ENCODE peak calls at places on chromosomes 13 and 19, in four cellular contexts. F is pancreas, O is right cardiac atrium, Y is left ventricle myocardium inferior. U is an unnamed sample.

GRCh38 chr13:29935309-29935981 is 85.0 kb upstream of the UBL3 start:
- DNase-seq in Y (no peak), O (no peak), F (no peak), U (peak)

GRCh38 chr13:43876366-43876765 is 3.2 kb downstream of the CCDC122 start:
- DNase-seq in F (no peak), Y (no peak), O (no peak), U (no peak)

GRCh38 chr13:99124695-99125334 is 75.8 kb upstream of the UBAC2 start:
- DNase-seq in O (no peak), F (no peak), Y (no peak), U (peak)

GRCh38 chr13:59345316-59345715 is 818.4 kb downstream of the DIAPH3 start:
- DNase-seq in Y (peak), F (peak), O (peak), U (no peak)

GRCh38 chr19:48501961-48502719 is 9.5 kb downstream of the LMTK3 start:
- DNase-seq in Y (no peak), F (peak), O (peak), U (peak)

GRCh38 chr13:32228330-32229041 is 86.7 kb downstream of the ZAR1L start:
- DNase-seq in F (no peak), O (no peak), Y (no peak), U (no peak)

GRCh38 chr19:33301011-33301899 is 1.1 kb downstream of the CEBPA start:
- DNase-seq in Y (no peak), F (peak), O (no peak), U (no peak)

GRCh38 chr13:48532146-48532472 is 771 bp downstream of the RCBTB2 start:
- DNase-seq in O (no peak), Y (no peak), F (no peak), U (no peak)

GRCh38 chr19:35279985-35280821 is 2.1 kb upstream of the HAMP start:
- DNase-seq in Y (no peak), F (no peak), O (peak), U (peak)

GRCh38 chr13:41244555-41244954 is 18.8 kb downstream of the MTRF1 start:
- DNase-seq in Y (no peak), F (no peak), O (no peak), U (no peak)

GRCh38 chr13:87820221-87820620 is 149.1 kb downstream of the SLITRK5 start:
- DNase-seq in O (no peak), F (no peak), Y (no peak), U (no peak)

GRCh38 chr13:65834897-65835296 is 1395.2 kb downstream of the PCDH9 start:
- DNase-seq in O (no peak), F (no peak), Y (no peak), U (no peak)

GRCh38 chr19:3509566-3509989 is 3.5 kb downstream of the FZR1 start:
- DNase-seq in Y (no peak), O (no peak), F (no peak), U (no peak)

GRCh38 chr19:58519087-58519354 is 589 bp downstream of the ZBTB45 start:
- DNase-seq in Y (peak), O (peak), F (peak), U (peak)

GRCh38 chr13:113816248-113816924 is 47.5 kb downstream of the GAS6 start:
- DNase-seq in F (no peak), O (peak), Y (no peak), U (no peak)

GRCh38 chr19:53549354-53549753 is 11.4 kb downstream of the ZNF331 start:
- DNase-seq in Y (no peak), F (no peak), O (no peak), U (no peak)

GRCh38 chr13:113552786-113553540 is 31.6 kb upstream of the TFDP1 start:
- DNase-seq in Y (no peak), O (no peak), F (no peak), U (no peak)

GRCh38 chr19:4537953-4538600 is 1.8 kb downstream of the LRG1 start:
- DNase-seq in F (no peak), O (no peak), Y (no peak), U (no peak)

GRCh38 chr13:110433014-110433413 is 125.9 kb downstream of the COL4A2 start:
- DNase-seq in Y (peak), F (no peak), O (peak), U (no peak)

GRCh38 chr19:4260605-4261191 is 13.8 kb downstream of the YJU2 start:
- DNase-seq in O (no peak), Y (no peak), F (no peak), U (no peak)

GRCh38 chr13:27792393-27793218 is at the start of gene GSX1:
- DNase-seq in Y (peak), F (peak), O (peak), U (peak)

GRCh38 chr13:110409581-110409992 is 102.5 kb downstream of the COL4A2 start:
- DNase-seq in F (no peak), O (peak), Y (no peak), U (no peak)

GRCh38 chr19:12117203-12117970 is 22.8 kb downstream of the ZNF20 start:
- DNase-seq in Y (no peak), F (no peak), O (peak), U (no peak)

GRCh38 chr13:79631260-79631659 is 150.3 kb downstream of the NDFIP2 start:
- DNase-seq in Y (no peak), O (no peak), F (no peak), U (no peak)

GRCh38 chr13:99199541-99200432 is 867 bp upstream of the UBAC2 start:
- DNase-seq in O (no peak), F (no peak), Y (no peak), U (no peak)

GRCh38 chr19:33638167-33639033 is 16.6 kb downstream of the CHST8 start:
- DNase-seq in F (no peak), Y (no peak), O (no peak), U (no peak)

GRCh38 chr13:88651531-88651930 is 980.4 kb downstream of the SLITRK5 start:
- DNase-seq in F (no peak), O (no peak), Y (no peak), U (peak)

GRCh38 chr13:113928701-113929627 is 44.9 kb downstream of the C13orf46 start:
- DNase-seq in O (peak), F (peak), Y (peak), U (no peak)

GRCh38 chr19:19654441-19654840 is 9.0 kb downstream of the ATP13A1 start:
- DNase-seq in Y (no peak), O (no peak), F (no peak), U (no peak)
- H3K4me3 ChIP-seq in Y (no peak), O (no peak), F (no peak), U (no peak)

GRCh38 chr19:44756089-44756562 is 7.6 kb downstream of the BCL3 start:
- DNase-seq in Y (no peak), O (no peak), F (peak), U (no peak)

GRCh38 chr19:44754743-44755066 is 6.2 kb downstream of the BCL3 start:
- DNase-seq in O (no peak), Y (no peak), F (no peak), U (no peak)

GRCh38 chr19:44753932-44754742 is 5.6 kb downstream of the BCL3 start:
- DNase-seq in O (peak), F (peak), Y (peak), U (peak)

GRCh38 chr19:44753619-44753931 is 5.1 kb downstream of the BCL3 start:
- DNase-seq in O (no peak), Y (no peak), F (no peak), U (no peak)

GRCh38 chr19:44755219-44755618 is 6.7 kb downstream of the BCL3 start:
- DNase-seq in O (peak), F (peak), Y (no peak), U (no peak)
- H3K4me3 ChIP-seq in O (no peak), F (no peak), Y (peak), U (peak)

DNA sequence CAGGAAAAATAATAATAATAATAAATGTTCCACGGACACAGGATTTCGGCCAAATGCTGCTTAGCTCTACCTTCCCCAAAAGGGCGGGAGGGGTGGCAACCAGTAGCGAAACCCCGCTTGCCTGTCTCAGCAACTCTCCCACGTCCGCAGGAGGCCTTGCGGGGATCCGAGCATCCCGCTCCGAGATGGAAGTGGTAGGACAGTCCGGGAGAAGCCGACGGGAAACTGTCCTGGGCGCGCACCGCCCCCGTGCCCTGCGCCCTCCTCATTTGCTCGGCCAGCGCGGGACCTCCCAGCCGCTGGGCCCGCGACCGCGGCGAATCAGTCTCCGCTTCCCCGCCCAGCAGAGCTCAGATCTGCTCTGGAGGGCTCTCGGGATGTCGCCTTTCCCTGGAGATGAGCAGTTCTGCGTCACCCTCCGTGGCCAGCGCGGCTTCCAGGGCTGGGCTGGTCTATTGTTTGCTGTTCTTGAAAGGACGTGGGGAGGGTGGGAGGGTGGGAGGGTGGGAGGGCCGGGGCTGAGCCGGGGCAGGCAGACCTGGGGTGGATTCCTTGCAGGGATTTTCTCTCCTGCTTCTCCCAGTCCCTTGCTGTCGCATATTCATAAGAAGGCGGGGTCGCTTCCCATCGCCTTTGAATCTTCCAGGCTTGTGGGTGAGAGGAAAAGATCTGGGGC is 48.8 kb upstream of the PABPC3 start:
- DNase-seq in O (no peak), Y (no peak), F (no peak), U (no peak)
- H3K4me3 ChIP-seq in O (peak), Y (peak), F (no peak), U (no peak)

DNA sequence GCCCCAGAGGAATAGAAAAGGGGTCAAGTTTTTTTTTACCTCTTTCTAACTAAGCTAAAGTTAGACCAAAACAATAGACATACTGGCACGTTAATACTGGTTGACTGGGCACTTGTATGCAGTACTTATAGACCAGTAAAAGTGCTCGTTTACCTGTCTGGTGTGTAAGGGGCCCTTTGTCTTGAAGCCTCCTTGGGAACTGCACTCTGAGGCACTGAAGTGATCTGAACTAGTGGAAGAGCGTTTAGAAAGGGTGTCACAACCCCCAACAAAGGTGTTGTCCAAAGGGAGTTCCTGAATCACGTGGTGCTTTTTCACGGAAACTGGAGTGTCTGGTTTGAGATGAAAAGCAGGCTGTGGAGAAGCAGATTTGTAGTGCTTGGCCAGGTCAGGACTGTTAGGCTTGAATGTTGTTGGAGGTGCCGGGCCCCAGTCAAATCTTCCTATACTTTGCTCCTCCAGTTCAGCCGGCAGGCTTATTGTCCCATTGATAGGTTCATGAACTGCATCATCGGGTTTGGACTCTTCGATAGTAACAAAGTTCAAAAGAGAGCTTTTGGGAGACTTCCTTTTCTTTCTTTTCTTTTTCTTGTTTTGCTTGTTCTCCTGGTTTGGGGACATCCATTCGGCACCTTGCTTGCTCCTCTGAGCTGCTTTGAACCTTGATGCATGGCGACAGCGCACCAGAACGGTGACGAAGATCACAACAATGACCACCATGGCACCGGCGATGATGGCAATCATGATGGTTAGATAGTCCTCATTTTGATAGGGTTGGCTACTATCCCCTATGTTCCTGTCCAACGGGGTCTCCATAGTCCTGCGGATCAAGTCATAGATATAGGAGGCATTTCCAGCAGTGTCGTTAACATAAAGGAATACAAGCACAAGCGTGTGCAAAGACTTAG is 4.6 kb downstream of the PCDH9 start:
- DNase-seq in Y (no peak), O (no peak), F (no peak), U (no peak)
- H3K4me3 ChIP-seq in Y (peak), O (peak), F (no peak), U (no peak)

GRCh38 chr19:588758-589692 is 656 bp upstream of the HCN2 start:
- DNase-seq in F (no peak), O (peak), Y (no peak), U (no peak)
- H3K4me3 ChIP-seq in F (no peak), O (peak), Y (peak), U (no peak)

U was measured in GM12865.